ENCODE peak calls at places on chromosomes 13 and 19, in four cellular contexts. F, J, Z and E are unnamed samples.

GRCh38 chr19:56159009-56159501 is 16.8 kb upstream of the GALP start:
- DNase-seq in J (no peak), Z (no peak), F (no peak), E (no peak)

GRCh38 chr13:77584111-77584510 is 48.6 kb downstream of the SCEL start:
- DNase-seq in F (no peak), J (no peak), Z (no peak), E (no peak)

GRCh38 chr19:42291437-42291815 is 10.5 kb upstream of the PRR19 start:
- DNase-seq in F (no peak), J (no peak), Z (no peak), E (peak)

GRCh38 chr13:52842440-52842839 is 6.0 kb downstream of the PCDH8 start:
- DNase-seq in J (no peak), F (no peak), Z (no peak), E (no peak)

GRCh38 chr13:100547805-100548204 is 40.8 kb downstream of the GGACT start:
- DNase-seq in J (no peak), F (peak), Z (no peak), E (no peak)

GRCh38 chr13:113655358-113656014 is 2.5 kb downstream of the ATP4B start:
- DNase-seq in J (peak), F (no peak), Z (no peak), E (no peak)

GRCh38 chr13:35724480-35724879 is 248.0 kb upstream of the MAB21L1 start:
- DNase-seq in Z (no peak), J (no peak), F (no peak), E (peak)

GRCh38 chr19:39969266-39969665 is 1.7 kb upstream of the PSMC4 start:
- DNase-seq in F (peak), J (no peak), Z (no peak), E (peak)

GRCh38 chr19:49133621-49134454 is 14.5 kb downstream of the PPFIA3 start:
- DNase-seq in F (peak), J (peak), Z (no peak), E (no peak)

GRCh38 chr19:5090780-5091575 is 122.1 kb downstream of the KDM4B start:
- DNase-seq in J (no peak), F (no peak), Z (peak), E (peak)
- H3K4me3 ChIP-seq in J (no peak), F (no peak), Z (no peak), E (no peak)

GRCh38 chr13:110887955-110888333 is 26.9 kb downstream of the ANKRD10 start:
- DNase-seq in J (peak), Z (no peak), F (no peak), E (no peak)

GRCh38 chr13:110893571-110893970 is 21.3 kb downstream of the ANKRD10 start:
- DNase-seq in F (no peak), J (no peak), Z (no peak), E (no peak)

GRCh38 chr13:110888390-110888789 is 26.5 kb downstream of the ANKRD10 start:
- DNase-seq in Z (no peak), J (no peak), F (no peak), E (no peak)

GRCh38 chr13:110887242-110887954 is 27.5 kb downstream of the ANKRD10 start:
- DNase-seq in F (peak), Z (no peak), J (no peak), E (no peak)

DNA sequence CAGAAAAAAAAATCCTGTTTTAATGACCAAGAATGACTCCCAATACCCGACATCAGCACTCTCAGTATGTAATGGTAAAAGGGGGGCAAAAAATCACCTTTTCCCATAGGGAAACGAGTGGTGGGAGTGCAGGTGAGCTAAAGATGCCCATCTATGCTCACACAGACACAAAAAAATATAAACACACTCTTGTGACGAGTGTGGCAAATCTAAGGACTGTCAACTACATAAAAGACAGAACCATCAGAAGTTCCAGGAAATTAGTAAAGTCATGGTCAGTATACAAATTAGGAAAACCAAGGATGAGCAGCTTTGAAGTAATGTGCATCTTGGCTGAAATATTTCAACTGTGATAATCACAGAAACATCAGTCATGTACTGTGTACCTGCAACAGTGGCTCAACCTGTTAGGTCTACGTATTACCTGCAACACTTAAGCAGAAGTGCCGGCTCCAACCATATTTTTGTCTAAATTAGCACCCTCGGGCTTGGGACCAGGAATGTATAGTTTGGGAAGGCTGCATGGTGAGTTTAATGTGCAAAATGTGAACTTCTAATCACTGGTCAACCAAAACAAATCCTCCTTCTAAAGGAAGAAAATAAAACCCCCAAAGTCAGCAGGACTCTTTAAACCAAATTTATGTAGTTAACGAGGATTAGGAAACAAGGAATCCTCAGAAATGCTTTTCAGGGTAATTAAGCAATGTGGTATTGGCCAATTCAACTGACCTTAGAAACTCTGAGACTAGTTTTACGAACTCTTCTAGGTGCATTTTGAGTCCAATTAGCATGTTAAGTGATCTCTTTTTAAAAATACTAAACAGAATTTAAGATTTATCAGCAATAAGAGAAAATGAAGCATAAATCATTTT is 24.4 kb downstream of the ANKRD10 start:
- DNase-seq in Z (no peak), F (no peak), J (no peak), E (no peak)
- TF ChIP-seq CTCF in Z (no peak), F (no peak), J (no peak), E (no peak)

DNA sequence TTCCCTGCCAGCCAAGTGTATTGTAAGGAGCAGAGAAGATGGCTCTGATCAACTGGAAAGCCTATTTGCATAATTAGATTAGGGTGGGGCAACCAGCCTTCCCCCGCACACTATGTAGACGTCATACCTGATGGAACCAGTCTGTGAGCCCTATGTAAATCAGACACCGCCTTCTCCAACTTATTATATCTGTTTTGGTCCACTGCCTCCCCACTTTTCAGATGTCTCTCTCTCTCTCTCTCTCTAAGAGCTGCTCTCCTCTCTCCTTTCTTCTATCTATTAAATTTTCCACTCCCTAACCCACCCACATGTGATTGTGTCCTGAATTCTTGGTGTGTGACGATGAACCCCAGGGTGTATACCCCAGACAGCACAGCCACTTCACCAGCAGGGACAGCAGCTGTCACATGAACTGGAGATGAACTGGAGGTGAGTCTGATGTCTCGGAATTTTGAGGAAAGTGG is 514.4 kb downstream of the IRS2 start:
- DNase-seq in Z (no peak), F (no peak), J (no peak), E (no peak)
- H3K4me3 ChIP-seq in Z (no peak), F (no peak), J (no peak), E (no peak)

GRCh38 chr19:28632357-28633076 is 580.4 kb downstream of the UQCRFS1 start:
- DNase-seq in F (no peak), Z (no peak), J (no peak), E (no peak)

GRCh38 chr19:28633223-28634030 is 579.5 kb downstream of the UQCRFS1 start:
- DNase-seq in F (peak), Z (peak), J (no peak), E (peak)

GRCh38 chr19:28631931-28632330 is 581.0 kb downstream of the UQCRFS1 start:
- DNase-seq in F (no peak), J (no peak), Z (no peak), E (no peak)

GRCh38 chr19:28634837-28635236 is 578.1 kb downstream of the UQCRFS1 start:
- DNase-seq in Z (no peak), F (no peak), J (no peak), E (no peak)

GRCh38 chr19:28634031-28634328 is 579.0 kb downstream of the UQCRFS1 start:
- DNase-seq in F (no peak), J (no peak), Z (no peak), E (no peak)
- TF ChIP-seq CTCF in F (no peak), J (no peak), Z (no peak), E (no peak)

DNA sequence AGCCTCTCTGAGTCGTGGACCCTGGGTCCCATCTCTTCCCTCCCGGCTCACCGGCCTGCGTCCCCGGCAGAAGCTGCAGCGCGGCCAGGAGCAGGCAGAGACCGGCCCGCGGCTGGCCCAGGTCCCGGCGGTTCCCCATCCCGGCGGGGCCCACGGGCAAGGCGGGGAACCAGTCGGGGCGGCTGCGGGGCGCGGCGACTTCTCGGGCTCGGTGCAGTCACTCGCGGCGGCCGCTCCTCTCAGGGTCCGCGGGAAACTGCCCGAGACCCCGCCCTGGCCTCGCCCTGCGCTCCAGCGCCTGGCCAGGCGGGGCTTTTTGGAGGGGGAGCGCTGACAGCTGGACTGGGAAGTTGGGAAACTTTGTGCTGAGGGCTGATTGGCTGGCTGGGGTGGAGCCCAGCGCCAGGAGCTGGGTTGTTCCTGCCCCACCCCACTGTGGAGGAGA is at the start of gene COL5A3:
- DNase-seq in Z (no peak), J (peak), F (peak), E (peak)
- H3K4me3 ChIP-seq in Z (no peak), J (peak), F (peak), E (peak)

GRCh38 chr13:59623516-59623915 is 540.2 kb downstream of the DIAPH3 start:
- DNase-seq in F (no peak), J (no peak), Z (no peak), E (no peak)
- TF ChIP-seq CTCF in F (no peak), J (no peak), Z (no peak), E (no peak)

GRCh38 chr19:29842471-29843179 is 30.8 kb downstream of the CCNE1 start:
- DNase-seq in F (no peak), J (no peak), Z (peak), E (peak)
- H3K4me3 ChIP-seq in F (no peak), J (no peak), Z (no peak), E (peak)

GRCh38 chr19:11984986-11985385 is 20.1 kb downstream of the ZNF763 start:
- DNase-seq in F (no peak), J (no peak), Z (peak), E (no peak)

GRCh38 chr19:11987405-11988231 is 22.8 kb downstream of the ZNF763 start:
- DNase-seq in J (peak), F (peak), Z (peak), E (peak)

GRCh38 chr19:11989112-11989456 is 24.2 kb downstream of the ZNF763 start:
- DNase-seq in J (no peak), Z (no peak), F (no peak), E (no peak)

GRCh38 chr19:11982526-11982925 is 17.7 kb downstream of the ZNF763 start:
- DNase-seq in J (no peak), F (peak), Z (no peak), E (peak)

GRCh38 chr19:11986754-11987153 is 21.9 kb downstream of the ZNF763 start:
- DNase-seq in Z (peak), F (no peak), J (no peak), E (no peak)
- TF ChIP-seq CTCF in Z (no peak), F (no peak), J (no peak), E (no peak)